ENCODE peak calls at places on chromosomes 4 and X, in five cellular contexts. One of them, this sample, is unnamed.

GRCh38 chr4:42371306-42372063 is 25.8 kb upstream of the SHISA3 start:
- DNase-seq in lung: no peak
- DNase-seq in heart right ventricle: no peak
- DNase-seq in PC-3: peak
- DNase-seq in breast epithelium: no peak
- DNase-seq in this sample: peak

GRCh38 chrX:127708155-127708554 is 344.0 kb downstream of the ACTRT1 start:
- DNase-seq in PC-3: peak
- DNase-seq in heart right ventricle: no peak
- DNase-seq in lung: no peak
- DNase-seq in breast epithelium: no peak
- DNase-seq in this sample: no peak

GRCh38 chrX:1778817-1779216 is 164.0 kb downstream of the ASMT start:
- DNase-seq in lung: no peak
- DNase-seq in PC-3: peak
- DNase-seq in heart right ventricle: no peak
- DNase-seq in breast epithelium: no peak
- DNase-seq in this sample: no peak

GRCh38 chr4:93182722-93183121 is 645.8 kb upstream of the ATOH1 start:
- DNase-seq in heart right ventricle: no peak
- DNase-seq in breast epithelium: no peak
- DNase-seq in lung: no peak
- DNase-seq in PC-3: peak
- DNase-seq in this sample: no peak

GRCh38 chrX:145881175-145881867 is 63.7 kb downstream of the SLITRK2 start:
- DNase-seq in breast epithelium: no peak
- DNase-seq in PC-3: peak
- DNase-seq in heart right ventricle: no peak
- DNase-seq in lung: no peak
- DNase-seq in this sample: no peak

GRCh38 chr4:81665050-81665449 is 193.3 kb upstream of the RASGEF1B start:
- DNase-seq in heart right ventricle: no peak
- DNase-seq in PC-3: no peak
- DNase-seq in breast epithelium: no peak
- DNase-seq in lung: no peak
- DNase-seq in this sample: no peak

GRCh38 chr4:101977096-101977495 is 186.6 kb downstream of the BANK1 start:
- DNase-seq in breast epithelium: no peak
- DNase-seq in lung: peak
- DNase-seq in PC-3: peak
- DNase-seq in heart right ventricle: no peak
- DNase-seq in this sample: peak

GRCh38 chr4:167233523-167234387 is 539 bp downstream of the SPOCK3 start:
- DNase-seq in lung: no peak
- DNase-seq in PC-3: peak
- DNase-seq in breast epithelium: no peak
- DNase-seq in heart right ventricle: no peak
- DNase-seq in this sample: no peak

GRCh38 chr4:147103403-147103946 is 157.8 kb upstream of the TTC29 start:
- DNase-seq in heart right ventricle: peak
- DNase-seq in breast epithelium: no peak
- DNase-seq in PC-3: peak
- DNase-seq in lung: no peak
- DNase-seq in this sample: peak

GRCh38 chr4:11497212-11497806 is 68.6 kb upstream of the HS3ST1 start:
- DNase-seq in breast epithelium: no peak
- DNase-seq in heart right ventricle: no peak
- DNase-seq in lung: no peak
- DNase-seq in PC-3: peak
- DNase-seq in this sample: no peak

GRCh38 chr4:139126898-139127297 is 50.1 kb downstream of the ELF2 start:
- DNase-seq in PC-3: no peak
- DNase-seq in lung: no peak
- DNase-seq in heart right ventricle: no peak
- DNase-seq in breast epithelium: no peak
- DNase-seq in this sample: no peak

GRCh38 chr4:182746876-182747275 is 170.3 kb downstream of the DCTD start:
- DNase-seq in heart right ventricle: no peak
- DNase-seq in PC-3: peak
- DNase-seq in lung: no peak
- DNase-seq in breast epithelium: no peak
- DNase-seq in this sample: no peak

GRCh38 chr4:77930876-77931275 is 68.2 kb downstream of the MRPL1 start:
- DNase-seq in breast epithelium: no peak
- DNase-seq in heart right ventricle: no peak
- DNase-seq in lung: no peak
- DNase-seq in PC-3: no peak
- DNase-seq in this sample: no peak

GRCh38 chrX:63657821-63658220 is 127.2 kb downstream of the ARHGEF9 start:
- DNase-seq in breast epithelium: no peak
- DNase-seq in lung: peak
- DNase-seq in PC-3: peak
- DNase-seq in heart right ventricle: peak
- DNase-seq in this sample: peak

GRCh38 chr4:81470456-81471327 is 1.0 kb downstream of the RASGEF1B start:
- DNase-seq in lung: peak
- DNase-seq in heart right ventricle: peak
- DNase-seq in breast epithelium: no peak
- DNase-seq in PC-3: peak
- DNase-seq in this sample: no peak

GRCh38 chr4:22957774-22958173 is 265.0 kb downstream of the GBA3 start:
- DNase-seq in breast epithelium: no peak
- DNase-seq in heart right ventricle: no peak
- DNase-seq in PC-3: no peak
- DNase-seq in lung: no peak
- DNase-seq in this sample: no peak

GRCh38 chr4:22959483-22959882 is 266.7 kb downstream of the GBA3 start:
- DNase-seq in lung: no peak
- DNase-seq in breast epithelium: no peak
- DNase-seq in heart right ventricle: no peak
- DNase-seq in PC-3: no peak
- DNase-seq in this sample: no peak

GRCh38 chr4:22962186-22962786 is 269.5 kb downstream of the GBA3 start:
- DNase-seq in heart right ventricle: no peak
- DNase-seq in breast epithelium: no peak
- DNase-seq in lung: no peak
- DNase-seq in PC-3: peak
- DNase-seq in this sample: peak
- TF ChIP-seq CTCF in heart right ventricle: no peak
- TF ChIP-seq CTCF in breast epithelium: no peak
- TF ChIP-seq CTCF in lung: no peak
- TF ChIP-seq CTCF in PC-3: peak
- TF ChIP-seq CTCF in this sample: peak

GRCh38 chr4:76209876-76210275 is 3.7 kb downstream of the SCARB2 start:
- DNase-seq in breast epithelium: no peak
- DNase-seq in PC-3: no peak
- DNase-seq in lung: no peak
- DNase-seq in heart right ventricle: no peak
- DNase-seq in this sample: no peak
- H3K4me3 ChIP-seq in breast epithelium: peak
- H3K4me3 ChIP-seq in PC-3: no peak
- H3K4me3 ChIP-seq in lung: no peak
- H3K4me3 ChIP-seq in heart right ventricle: no peak
- H3K4me3 ChIP-seq in this sample: no peak

DNA sequence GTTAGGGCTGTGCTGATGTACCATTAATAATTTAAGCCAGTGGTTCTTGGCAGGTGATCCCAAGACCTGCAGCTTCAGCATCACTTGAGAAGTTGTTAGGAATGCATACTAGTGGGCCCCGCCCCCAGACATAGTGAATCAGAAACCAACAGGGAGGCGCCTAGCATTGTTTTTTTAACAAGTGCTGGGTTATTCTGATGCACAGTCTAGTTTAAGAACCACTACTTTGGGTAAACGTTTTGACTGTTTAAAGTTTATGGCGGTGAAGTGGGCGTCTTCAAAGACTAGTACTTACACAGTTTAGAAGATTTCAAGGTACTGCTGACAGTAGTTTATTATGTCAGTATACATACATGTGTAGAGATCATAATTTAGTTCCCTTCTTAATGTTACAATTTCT is 23.6 kb downstream of the FAM199X start:
- DNase-seq in breast epithelium: no peak
- DNase-seq in PC-3: no peak
- DNase-seq in heart right ventricle: no peak
- DNase-seq in lung: no peak
- DNase-seq in this sample: no peak
- TF ChIP-seq CTCF in breast epithelium: no peak
- TF ChIP-seq CTCF in PC-3: no peak
- TF ChIP-seq CTCF in heart right ventricle: no peak
- TF ChIP-seq CTCF in lung: no peak
- TF ChIP-seq CTCF in this sample: no peak

DNA sequence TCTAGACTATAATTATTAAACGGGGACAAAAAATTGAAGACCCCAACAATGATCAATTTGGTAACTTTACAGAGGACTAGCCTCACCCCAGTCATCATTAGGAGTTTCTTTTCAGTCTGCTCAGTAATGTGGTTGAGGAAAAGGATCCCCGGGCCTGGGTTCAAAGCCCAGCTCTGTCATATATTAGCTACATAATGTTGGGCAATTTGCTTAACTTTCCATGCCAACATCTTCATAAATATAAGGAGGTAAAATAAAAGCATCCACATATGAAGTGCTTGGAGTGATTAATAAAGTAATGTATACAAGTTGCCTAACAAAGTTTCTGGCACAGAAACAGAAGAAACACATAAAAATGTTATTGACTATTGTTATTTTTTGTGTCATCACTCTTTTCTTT is 53.4 kb upstream of the ANTXR2 start:
- DNase-seq in breast epithelium: no peak
- DNase-seq in lung: no peak
- DNase-seq in heart right ventricle: no peak
- DNase-seq in PC-3: no peak
- DNase-seq in this sample: no peak
- H3K4me3 ChIP-seq in breast epithelium: no peak
- H3K4me3 ChIP-seq in lung: no peak
- H3K4me3 ChIP-seq in heart right ventricle: no peak
- H3K4me3 ChIP-seq in PC-3: no peak
- H3K4me3 ChIP-seq in this sample: no peak

DNA sequence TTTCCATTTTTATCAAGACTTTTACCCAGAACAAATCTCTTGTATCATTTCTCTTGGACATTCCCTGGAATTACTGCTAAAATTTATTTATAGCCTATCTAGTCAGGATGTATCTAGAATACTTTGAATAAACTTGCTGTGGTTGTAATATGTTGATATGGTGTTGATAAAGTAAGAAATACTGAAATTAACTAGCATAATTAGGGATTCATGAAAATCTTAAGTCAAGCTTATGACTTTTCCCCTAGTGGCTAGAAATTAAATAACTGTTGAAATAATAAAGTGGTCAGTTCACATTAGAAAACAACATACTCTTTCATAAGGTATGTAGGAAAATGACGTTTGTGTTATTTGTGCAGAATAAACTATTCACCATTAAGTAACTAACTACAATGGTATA is 73.1 kb upstream of the ANKRD50 start:
- DNase-seq in breast epithelium: no peak
- DNase-seq in PC-3: no peak
- DNase-seq in heart right ventricle: no peak
- DNase-seq in lung: no peak
- DNase-seq in this sample: no peak
- TF ChIP-seq CTCF in breast epithelium: no peak
- TF ChIP-seq CTCF in PC-3: no peak
- TF ChIP-seq CTCF in heart right ventricle: no peak
- TF ChIP-seq CTCF in lung: no peak
- TF ChIP-seq CTCF in this sample: no peak

DNA sequence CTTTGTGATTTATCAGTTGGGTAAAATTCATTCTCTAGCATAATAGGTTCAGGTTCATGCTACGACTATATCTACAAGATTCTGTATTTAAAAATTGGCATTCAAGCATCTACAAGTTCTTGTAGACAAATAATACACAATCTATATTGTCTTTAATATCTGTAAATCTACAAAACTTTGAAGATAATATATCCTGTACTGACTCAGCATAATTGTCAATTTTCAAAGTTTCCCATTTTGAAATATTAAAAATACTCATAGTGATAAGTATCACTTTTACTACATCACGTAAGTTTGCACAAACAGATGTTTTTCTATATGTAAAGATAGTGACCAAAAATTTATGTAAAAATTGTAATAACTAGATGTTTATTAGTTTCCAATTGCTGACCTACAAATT is 360.6 kb downstream of the FSTL5 start:
- DNase-seq in breast epithelium: no peak
- DNase-seq in PC-3: no peak
- DNase-seq in heart right ventricle: no peak
- DNase-seq in lung: no peak
- DNase-seq in this sample: no peak
- H3K4me3 ChIP-seq in breast epithelium: no peak
- H3K4me3 ChIP-seq in PC-3: no peak
- H3K4me3 ChIP-seq in heart right ventricle: no peak
- H3K4me3 ChIP-seq in lung: no peak
- H3K4me3 ChIP-seq in this sample: no peak

GRCh38 chr4:149914521-149915115 is 99.0 kb upstream of the IQCM start:
- DNase-seq in breast epithelium: no peak
- DNase-seq in PC-3: peak
- DNase-seq in lung: no peak
- DNase-seq in heart right ventricle: no peak
- DNase-seq in this sample: peak
- TF ChIP-seq CTCF in breast epithelium: no peak
- TF ChIP-seq CTCF in PC-3: peak
- TF ChIP-seq CTCF in lung: no peak
- TF ChIP-seq CTCF in heart right ventricle: no peak
- TF ChIP-seq CTCF in this sample: peak

GRCh38 chrX:150886381-150886780 is 12.1 kb downstream of the CD99L2 start:
- DNase-seq in PC-3: no peak
- DNase-seq in lung: no peak
- DNase-seq in heart right ventricle: no peak
- DNase-seq in breast epithelium: no peak
- DNase-seq in this sample: no peak

GRCh38 chrX:150893936-150894335 is 4.5 kb downstream of the CD99L2 start:
- DNase-seq in lung: no peak
- DNase-seq in heart right ventricle: no peak
- DNase-seq in PC-3: no peak
- DNase-seq in breast epithelium: no peak
- DNase-seq in this sample: no peak

GRCh38 chrX:150889131-150889530 is 9.3 kb downstream of the CD99L2 start:
- DNase-seq in heart right ventricle: no peak
- DNase-seq in lung: no peak
- DNase-seq in breast epithelium: no peak
- DNase-seq in PC-3: no peak
- DNase-seq in this sample: no peak

DNA sequence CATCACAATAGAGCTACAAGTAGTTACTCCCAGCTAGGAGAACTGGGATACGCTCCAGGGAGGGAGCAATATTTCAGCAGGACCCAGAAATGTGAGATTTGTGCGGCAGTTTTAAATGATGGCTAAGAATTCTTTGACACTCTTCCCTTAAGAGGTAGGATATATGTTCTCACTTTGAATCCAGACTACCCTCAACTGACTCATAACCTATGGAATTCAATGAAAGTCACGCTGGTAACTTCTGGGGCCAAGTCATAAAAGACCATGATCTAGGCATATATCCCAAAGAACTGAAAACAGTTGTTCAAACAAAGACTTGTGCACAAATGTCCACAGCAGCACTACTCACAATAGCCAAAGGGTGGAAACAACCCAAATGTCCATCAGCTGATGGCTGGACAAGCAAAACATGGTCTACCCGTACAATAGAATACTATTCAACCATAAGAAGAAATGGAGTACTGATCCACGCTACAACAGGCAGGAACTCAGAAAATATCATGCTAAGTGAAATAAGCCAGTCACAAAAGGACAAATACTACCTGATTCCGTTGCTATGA is 10.5 kb downstream of the CD99L2 start:
- DNase-seq in PC-3: peak
- DNase-seq in breast epithelium: no peak
- DNase-seq in lung: no peak
- DNase-seq in heart right ventricle: no peak
- DNase-seq in this sample: peak
- H3K4me3 ChIP-seq in PC-3: no peak
- H3K4me3 ChIP-seq in breast epithelium: no peak
- H3K4me3 ChIP-seq in lung: no peak
- H3K4me3 ChIP-seq in heart right ventricle: no peak
- H3K4me3 ChIP-seq in this sample: no peak